ENCODE peak calls at places on chromosome 9, in eight cellular contexts. I, B, T, G, L, V, F and N are unnamed samples.

GRCh38 chr9:120043448-120043847 is 536.5 kb downstream of the CDK5RAP2 start:
- DNase-seq in I (no peak), B (no peak), T (no peak), G (no peak), L (peak), V (no peak), F (no peak), N (no peak)

GRCh38 chr9:117718085-117718484 is 13.9 kb downstream of the TLR4 start:
- DNase-seq in I (peak), B (no peak), T (peak), G (no peak), L (no peak), V (no peak), F (peak), N (peak)

GRCh38 chr9:98572054-98572627 is 136.6 kb downstream of the GABBR2 start:
- DNase-seq in I (no peak), B (no peak), T (no peak), G (no peak), L (no peak), V (no peak), F (no peak), N (no peak)

GRCh38 chr9:5787220-5787619 is 45.7 kb downstream of the ERMP1 start:
- DNase-seq in I (no peak), B (no peak), T (no peak), G (no peak), L (no peak), V (no peak), F (peak), N (no peak)

GRCh38 chr9:127135056-127135745 is 12.8 kb upstream of the ANGPTL2 start:
- DNase-seq in I (no peak), B (no peak), T (no peak), G (no peak), L (no peak), V (no peak), F (no peak), N (no peak)

GRCh38 chr9:101028346-101029299 is at the start of gene PLPPR1:
- DNase-seq in I (peak), B (peak), T (no peak), G (no peak), L (peak), V (no peak), F (peak), N (no peak)

GRCh38 chr9:3682186-3682585 is 156.4 kb upstream of the RFX3 start:
- DNase-seq in I (no peak), B (no peak), T (no peak), G (no peak), L (no peak), V (no peak), F (no peak), N (no peak)

GRCh38 chr9:37692622-37693221 is 42.0 kb downstream of the FRMPD1 start:
- DNase-seq in I (no peak), B (peak), T (no peak), G (no peak), L (no peak), V (no peak), F (no peak), N (no peak)

GRCh38 chr9:132556226-132556625 is 26.2 kb upstream of the BARHL1 start:
- DNase-seq in I (no peak), B (no peak), T (no peak), G (no peak), L (no peak), V (no peak), F (no peak), N (no peak)

GRCh38 chr9:124423591-124423990 is 8.3 kb upstream of the PSMB7 start:
- DNase-seq in I (no peak), B (no peak), T (no peak), G (no peak), L (no peak), V (no peak), F (no peak), N (no peak)

GRCh38 chr9:123353984-123354591 is 1.9 kb upstream of the CRB2 start:
- DNase-seq in I (peak), B (peak), T (peak), G (peak), L (peak), V (no peak), F (peak), N (peak)

GRCh38 chr9:93188426-93189368 is 4.8 kb downstream of the WNK2 start:
- DNase-seq in I (no peak), B (peak), T (no peak), G (no peak), L (no peak), V (no peak), F (no peak), N (no peak)

GRCh38 chr9:133074111-133074651 is 12.4 kb downstream of the CEL start:
- DNase-seq in I (no peak), B (no peak), T (no peak), G (no peak), L (no peak), V (peak), F (no peak), N (no peak)

GRCh38 chr9:126157409-126157808 is 169.2 kb upstream of the MVB12B start:
- DNase-seq in I (no peak), B (no peak), T (no peak), G (no peak), L (no peak), V (no peak), F (no peak), N (no peak)

GRCh38 chr9:136525841-136526499 is 19.9 kb downstream of the NOTCH1 start:
- DNase-seq in I (no peak), B (peak), T (no peak), G (no peak), L (no peak), V (no peak), F (no peak), N (no peak)

GRCh38 chr9:108156270-108156998 is 666.9 kb upstream of the KLF4 start:
- DNase-seq in I (no peak), B (no peak), T (peak), G (no peak), L (no peak), V (no peak), F (peak), N (peak)

GRCh38 chr9:89676281-89676680 is 71.5 kb downstream of the GADD45G start:
- DNase-seq in I (no peak), B (peak), T (no peak), G (no peak), L (peak), V (no peak), F (peak), N (no peak)

GRCh38 chr9:79037338-79037737 is 534.4 kb upstream of the TLE4 start:
- DNase-seq in I (no peak), B (no peak), T (no peak), G (no peak), L (no peak), V (no peak), F (no peak), N (no peak)

GRCh38 chr9:111662851-111663823 is 1.7 kb downstream of the GNG10 start:
- DNase-seq in I (peak), B (no peak), T (no peak), G (no peak), L (no peak), V (no peak), F (no peak), N (no peak)

GRCh38 chr9:131635285-131635684 is 90.0 kb downstream of the PRRT1B start:
- DNase-seq in I (peak), B (no peak), T (no peak), G (peak), L (no peak), V (peak), F (peak), N (peak)

GRCh38 chr9:70080481-70081119 is 37.0 kb downstream of the MAMDC2 start:
- DNase-seq in I (no peak), B (no peak), T (no peak), G (no peak), L (peak), V (peak), F (no peak), N (peak)

GRCh38 chr9:133843751-133844373 is 105.7 kb upstream of the SARDH start:
- DNase-seq in I (no peak), B (no peak), T (no peak), G (no peak), L (no peak), V (no peak), F (no peak), N (no peak)

GRCh38 chr9:135080286-135081263 is 6.9 kb upstream of the OLFM1 start:
- DNase-seq in I (no peak), B (peak), T (no peak), G (no peak), L (no peak), V (no peak), F (no peak), N (no peak)

GRCh38 chr9:5395428-5395827 is 42.3 kb downstream of the PLGRKT start:
- DNase-seq in I (no peak), B (no peak), T (no peak), G (no peak), L (no peak), V (no peak), F (no peak), N (no peak)

GRCh38 chr9:87375397-87376073 is 122.1 kb upstream of the DAPK1 start:
- DNase-seq in I (no peak), B (no peak), T (no peak), G (peak), L (no peak), V (no peak), F (no peak), N (no peak)

GRCh38 chr9:36030871-36031270 is 5.8 kb upstream of the RECK start:
- DNase-seq in I (no peak), B (no peak), T (no peak), G (no peak), L (no peak), V (no peak), F (no peak), N (no peak)

GRCh38 chr9:134384811-134385479 is 58.7 kb downstream of the RXRA start:
- DNase-seq in I (no peak), B (no peak), T (no peak), G (no peak), L (no peak), V (no peak), F (no peak), N (no peak)

GRCh38 chr9:107046692-107047091 is 183.7 kb downstream of the ZNF462 start:
- DNase-seq in I (no peak), B (no peak), T (peak), G (no peak), L (no peak), V (no peak), F (no peak), N (no peak)

GRCh38 chr9:116308070-116308469 is 154.5 kb downstream of the PAPPA start:
- DNase-seq in I (no peak), B (no peak), T (no peak), G (no peak), L (no peak), V (no peak), F (no peak), N (no peak)

GRCh38 chr9:26892251-26893029 is at the start of gene CAAP1:
- DNase-seq in I (peak), B (peak), T (peak), G (peak), L (peak), V (peak), F (peak), N (peak)

GRCh38 chr9:100057624-100058023 is 41.2 kb downstream of the ERP44 start:
- DNase-seq in I (no peak), B (no peak), T (no peak), G (no peak), L (no peak), V (no peak), F (no peak), N (no peak)

GRCh38 chr9:133396952-133397351 is 20.8 kb downstream of the STKLD1 start:
- DNase-seq in I (peak), B (peak), T (no peak), G (no peak), L (no peak), V (no peak), F (no peak), N (no peak)

GRCh38 chr9:21155501-21155900 is 11.0 kb downstream of the IFNA21 start:
- DNase-seq in I (no peak), B (no peak), T (no peak), G (no peak), L (no peak), V (no peak), F (no peak), N (no peak)

GRCh38 chr9:134556531-134557068 is 85.0 kb upstream of the COL5A1 start:
- DNase-seq in I (no peak), B (peak), T (no peak), G (no peak), L (no peak), V (no peak), F (no peak), N (no peak)

GRCh38 chr9:97714435-97714834 is 17.3 kb upstream of the XPA start:
- DNase-seq in I (no peak), B (no peak), T (peak), G (no peak), L (no peak), V (peak), F (no peak), N (no peak)

GRCh38 chr9:38178282-38178681 is 109.3 kb upstream of the SHB start:
- DNase-seq in I (no peak), B (no peak), T (no peak), G (no peak), L (no peak), V (no peak), F (no peak), N (no peak)

GRCh38 chr9:29432191-29432590 is 1858.9 kb upstream of the C9orf72 start:
- DNase-seq in I (no peak), B (no peak), T (no peak), G (no peak), L (no peak), V (no peak), F (no peak), N (no peak)

GRCh38 chr9:12972608-12973589 is 198.1 kb downstream of the LURAP1L start:
- DNase-seq in I (no peak), B (no peak), T (no peak), G (no peak), L (no peak), V (no peak), F (peak), N (no peak)

GRCh38 chr9:137642118-137642601 is 23.4 kb downstream of the EHMT1 start:
- DNase-seq in I (no peak), B (no peak), T (no peak), G (no peak), L (no peak), V (no peak), F (no peak), N (no peak)